ENCODE peak calls at places on chromosome 18, in nine cellular contexts. One of them, this sample, is unnamed.

GRCh38 chr18:73688161-73688560 is 459.5 kb downstream of the FBXO15 start:
- DNase-seq in putamen: no peak
- DNase-seq in GM03348: no peak
- DNase-seq in NCI-H2029: no peak
- DNase-seq in cardiac muscle cell: no peak
- DNase-seq in AG08396: no peak
- DNase-seq in HTR-8/SVneo: no peak
- DNase-seq in neural crest cell: no peak
- DNase-seq in esophagus muscularis mucosa: no peak
- DNase-seq in this sample: no peak

GRCh38 chr18:50961974-50962373 is 5.9 kb upstream of the ELAC1 start:
- DNase-seq in putamen: no peak
- DNase-seq in GM03348: no peak
- DNase-seq in NCI-H2029: no peak
- DNase-seq in cardiac muscle cell: no peak
- DNase-seq in AG08396: no peak
- DNase-seq in HTR-8/SVneo: no peak
- DNase-seq in neural crest cell: no peak
- DNase-seq in esophagus muscularis mucosa: no peak
- DNase-seq in this sample: no peak

GRCh38 chr18:57441395-57441794 is 6.2 kb downstream of the ONECUT2 start:
- DNase-seq in putamen: no peak
- DNase-seq in GM03348: no peak
- DNase-seq in NCI-H2029: no peak
- DNase-seq in cardiac muscle cell: no peak
- DNase-seq in AG08396: peak
- DNase-seq in HTR-8/SVneo: no peak
- DNase-seq in neural crest cell: no peak
- DNase-seq in esophagus muscularis mucosa: peak
- DNase-seq in this sample: peak

GRCh38 chr18:23573948-23574431 is 12.3 kb downstream of the NPC1 start:
- DNase-seq in putamen: no peak
- DNase-seq in GM03348: peak
- DNase-seq in NCI-H2029: no peak
- DNase-seq in cardiac muscle cell: no peak
- DNase-seq in AG08396: peak
- DNase-seq in HTR-8/SVneo: no peak
- DNase-seq in neural crest cell: no peak
- DNase-seq in esophagus muscularis mucosa: no peak
- DNase-seq in this sample: no peak

GRCh38 chr18:63137999-63138448 is 181.5 kb downstream of the BCL2 start:
- DNase-seq in putamen: no peak
- DNase-seq in GM03348: no peak
- DNase-seq in NCI-H2029: no peak
- DNase-seq in cardiac muscle cell: no peak
- DNase-seq in AG08396: no peak
- DNase-seq in HTR-8/SVneo: no peak
- DNase-seq in neural crest cell: no peak
- DNase-seq in esophagus muscularis mucosa: no peak
- DNase-seq in this sample: no peak

GRCh38 chr18:79400091-79400590 is 4.4 kb downstream of the NFATC1 start:
- DNase-seq in putamen: no peak
- DNase-seq in GM03348: peak
- DNase-seq in NCI-H2029: no peak
- DNase-seq in cardiac muscle cell: peak
- DNase-seq in AG08396: peak
- DNase-seq in HTR-8/SVneo: no peak
- DNase-seq in neural crest cell: no peak
- DNase-seq in esophagus muscularis mucosa: no peak
- DNase-seq in this sample: no peak

GRCh38 chr18:42030586-42031182 is 75.7 kb downstream of the PIK3C3 start:
- DNase-seq in putamen: no peak
- DNase-seq in GM03348: peak
- DNase-seq in NCI-H2029: no peak
- DNase-seq in cardiac muscle cell: peak
- DNase-seq in AG08396: peak
- DNase-seq in HTR-8/SVneo: peak
- DNase-seq in neural crest cell: peak
- DNase-seq in esophagus muscularis mucosa: no peak
- DNase-seq in this sample: peak

GRCh38 chr18:71902482-71902881 is 641.7 kb downstream of the CBLN2 start:
- DNase-seq in putamen: no peak
- DNase-seq in GM03348: no peak
- DNase-seq in NCI-H2029: no peak
- DNase-seq in cardiac muscle cell: no peak
- DNase-seq in AG08396: no peak
- DNase-seq in HTR-8/SVneo: no peak
- DNase-seq in neural crest cell: no peak
- DNase-seq in esophagus muscularis mucosa: no peak
- DNase-seq in this sample: no peak

GRCh38 chr18:45361148-45361851 is 254.0 kb upstream of the SLC14A2 start:
- DNase-seq in putamen: no peak
- DNase-seq in GM03348: peak
- DNase-seq in NCI-H2029: no peak
- DNase-seq in cardiac muscle cell: no peak
- DNase-seq in AG08396: no peak
- DNase-seq in HTR-8/SVneo: no peak
- DNase-seq in neural crest cell: no peak
- DNase-seq in esophagus muscularis mucosa: no peak
- DNase-seq in this sample: no peak

GRCh38 chr18:49020621-49021021 is 69.9 kb upstream of the SMAD7 start:
- DNase-seq in putamen: no peak
- DNase-seq in GM03348: no peak
- DNase-seq in NCI-H2029: no peak
- DNase-seq in cardiac muscle cell: no peak
- DNase-seq in AG08396: no peak
- DNase-seq in HTR-8/SVneo: no peak
- DNase-seq in neural crest cell: no peak
- DNase-seq in esophagus muscularis mucosa: no peak
- DNase-seq in this sample: no peak

GRCh38 chr18:74063023-74063422 is 84.6 kb downstream of the FBXO15 start:
- DNase-seq in putamen: no peak
- DNase-seq in GM03348: no peak
- DNase-seq in NCI-H2029: no peak
- DNase-seq in cardiac muscle cell: no peak
- DNase-seq in AG08396: no peak
- DNase-seq in HTR-8/SVneo: no peak
- DNase-seq in neural crest cell: no peak
- DNase-seq in esophagus muscularis mucosa: no peak
- DNase-seq in this sample: no peak

GRCh38 chr18:9751371-9752031 is 43.4 kb downstream of the RAB31 start:
- DNase-seq in putamen: no peak
- DNase-seq in GM03348: no peak
- DNase-seq in NCI-H2029: no peak
- DNase-seq in cardiac muscle cell: no peak
- DNase-seq in AG08396: no peak
- DNase-seq in HTR-8/SVneo: no peak
- DNase-seq in neural crest cell: no peak
- DNase-seq in esophagus muscularis mucosa: peak
- DNase-seq in this sample: no peak

GRCh38 chr18:24488824-24489493 is 28.5 kb downstream of the HRH4 start:
- DNase-seq in putamen: peak
- DNase-seq in GM03348: peak
- DNase-seq in NCI-H2029: no peak
- DNase-seq in cardiac muscle cell: peak
- DNase-seq in AG08396: peak
- DNase-seq in HTR-8/SVneo: peak
- DNase-seq in neural crest cell: peak
- DNase-seq in esophagus muscularis mucosa: no peak
- DNase-seq in this sample: no peak

GRCh38 chr18:73613706-73614340 is 533.8 kb downstream of the FBXO15 start:
- DNase-seq in putamen: no peak
- DNase-seq in GM03348: peak
- DNase-seq in NCI-H2029: no peak
- DNase-seq in cardiac muscle cell: no peak
- DNase-seq in AG08396: no peak
- DNase-seq in HTR-8/SVneo: no peak
- DNase-seq in neural crest cell: no peak
- DNase-seq in esophagus muscularis mucosa: no peak
- DNase-seq in this sample: no peak

GRCh38 chr18:36187138-36187825 is at the start of gene MOCOS:
- DNase-seq in putamen: no peak
- DNase-seq in GM03348: peak
- DNase-seq in NCI-H2029: no peak
- DNase-seq in cardiac muscle cell: peak
- DNase-seq in AG08396: peak
- DNase-seq in HTR-8/SVneo: peak
- DNase-seq in neural crest cell: peak
- DNase-seq in esophagus muscularis mucosa: peak
- DNase-seq in this sample: peak

This sample was measured in head of caudate nucleus.